ENCODE peak calls at places on chromosomes 6 and 20, in four cellular contexts. M, B, K and U are unnamed samples.

GRCh38 chr6:40918035-40918651 is 120.9 kb downstream of the UNC5CL start:
- DNase-seq in M (no peak), B (no peak), K (no peak), U (no peak)

GRCh38 chr6:147223751-147224150 is 19.5 kb downstream of the STXBP5 start:
- DNase-seq in M (no peak), B (no peak), K (no peak), U (no peak)

GRCh38 chr6:54909184-54909583 is 62.6 kb downstream of the FAM83B start:
- DNase-seq in M (no peak), K (no peak), B (no peak), U (no peak)

GRCh38 chr6:34546551-34547321 is 9.4 kb downstream of the SPDEF start:
- DNase-seq in K (peak), B (peak), M (no peak), U (no peak)

GRCh38 chr6:88650029-88650619 is 313.3 kb downstream of the RNGTT start:
- DNase-seq in B (no peak), M (peak), K (no peak), U (peak)

GRCh38 chr6:157143171-157143884 is 180.0 kb downstream of the TMEM242 start:
- DNase-seq in M (peak), B (no peak), K (no peak), U (no peak)

GRCh38 chr6:78487401-78487800 is 379.9 kb upstream of the IRAK1BP1 start:
- DNase-seq in B (no peak), K (no peak), M (peak), U (no peak)

GRCh38 chr6:49553353-49553752 is 2.9 kb downstream of the C6orf141 start:
- DNase-seq in M (peak), K (no peak), B (no peak), U (no peak)

GRCh38 chr6:54085526-54085925 is 25.7 kb upstream of the MLIP start:
- DNase-seq in B (no peak), M (peak), K (no peak), U (peak)

GRCh38 chr20:53021934-53022333 is 49.8 kb downstream of the TSHZ2 start:
- DNase-seq in K (no peak), B (no peak), M (peak), U (no peak)

GRCh38 chr20:20225325-20225724 is 142.6 kb upstream of the INSM1 start:
- DNase-seq in B (no peak), K (no peak), M (no peak), U (no peak)

GRCh38 chr6:148293181-148293995 is 49.2 kb upstream of the SASH1 start:
- DNase-seq in B (peak), K (no peak), M (no peak), U (no peak)

GRCh38 chr6:34146021-34146782 is at the start of gene GRM4:
- DNase-seq in B (peak), K (no peak), M (no peak), U (no peak)

GRCh38 chr6:23642849-23643248 is 483.2 kb upstream of the NRSN1 start:
- DNase-seq in B (no peak), M (no peak), K (no peak), U (no peak)

GRCh38 chr20:13009682-13010406 is 1.1 kb downstream of the SPTLC3 start:
- DNase-seq in B (no peak), K (no peak), M (peak), U (peak)

GRCh38 chr6:168155193-168155592 is 76.2 kb upstream of the FRMD1 start:
- DNase-seq in M (peak), B (no peak), K (no peak), U (no peak)

DNA sequence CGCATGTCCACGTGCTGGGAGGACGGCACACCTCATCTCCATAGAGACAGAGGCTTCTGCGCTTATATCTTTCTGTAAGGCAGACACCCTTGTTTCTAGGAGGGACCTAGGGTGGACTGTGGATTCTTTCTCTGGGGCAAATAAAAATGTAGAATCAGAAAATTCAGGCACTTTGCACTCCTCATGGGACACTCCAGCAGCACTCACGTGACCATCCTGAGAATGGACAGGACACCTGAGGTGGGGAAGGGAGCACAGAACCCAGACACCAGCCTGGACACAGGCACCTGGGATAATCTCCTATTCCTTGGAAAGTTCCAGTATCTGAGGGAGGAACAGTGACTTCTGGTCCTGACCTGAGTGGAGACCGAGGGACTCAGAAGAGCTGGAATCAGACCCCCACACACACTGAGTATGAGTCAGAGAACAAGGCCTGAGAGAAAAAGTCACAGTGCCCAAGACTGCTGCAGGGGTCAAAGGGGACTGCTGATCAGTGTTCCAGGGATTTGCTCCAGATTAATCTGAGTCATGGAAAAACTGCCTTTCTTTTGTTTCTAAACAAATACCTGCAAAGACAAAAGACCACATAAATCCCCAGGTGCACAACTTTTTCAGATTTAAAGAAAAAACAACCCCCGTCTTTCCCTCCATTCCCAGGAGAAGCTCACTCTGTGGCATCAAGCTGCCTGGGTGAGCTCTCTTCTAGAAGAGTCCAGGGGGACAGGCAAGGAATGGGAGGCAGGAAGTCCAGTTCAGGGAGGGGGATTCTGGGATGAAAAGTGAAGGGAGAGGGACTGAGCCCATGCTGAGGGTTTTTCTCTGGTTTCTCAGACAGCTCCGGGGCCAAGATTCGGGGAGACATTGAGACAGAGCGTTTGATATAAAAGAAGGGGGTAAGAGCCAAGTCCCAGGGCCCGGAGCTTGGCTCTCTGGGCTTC is 35.6 kb upstream of the MICB start:
- DNase-seq in M (peak), B (no peak), K (no peak), U (no peak)
- H3K4me3 ChIP-seq in M (no peak), B (peak), K (peak), U (no peak)

GRCh38 chr20:45346851-45347250 is 1.4 kb downstream of the SDC4 start:
- DNase-seq in B (no peak), K (no peak), M (no peak), U (no peak)
- TF ChIP-seq CTCF in B (no peak), K (no peak), M (no peak), U (no peak)

GRCh38 chr20:34403908-34404307 is 40.8 kb downstream of the ITCH start:
- DNase-seq in K (no peak), B (no peak), M (no peak), U (no peak)
- H3K4me3 ChIP-seq in K (no peak), B (no peak), M (no peak), U (no peak)

DNA sequence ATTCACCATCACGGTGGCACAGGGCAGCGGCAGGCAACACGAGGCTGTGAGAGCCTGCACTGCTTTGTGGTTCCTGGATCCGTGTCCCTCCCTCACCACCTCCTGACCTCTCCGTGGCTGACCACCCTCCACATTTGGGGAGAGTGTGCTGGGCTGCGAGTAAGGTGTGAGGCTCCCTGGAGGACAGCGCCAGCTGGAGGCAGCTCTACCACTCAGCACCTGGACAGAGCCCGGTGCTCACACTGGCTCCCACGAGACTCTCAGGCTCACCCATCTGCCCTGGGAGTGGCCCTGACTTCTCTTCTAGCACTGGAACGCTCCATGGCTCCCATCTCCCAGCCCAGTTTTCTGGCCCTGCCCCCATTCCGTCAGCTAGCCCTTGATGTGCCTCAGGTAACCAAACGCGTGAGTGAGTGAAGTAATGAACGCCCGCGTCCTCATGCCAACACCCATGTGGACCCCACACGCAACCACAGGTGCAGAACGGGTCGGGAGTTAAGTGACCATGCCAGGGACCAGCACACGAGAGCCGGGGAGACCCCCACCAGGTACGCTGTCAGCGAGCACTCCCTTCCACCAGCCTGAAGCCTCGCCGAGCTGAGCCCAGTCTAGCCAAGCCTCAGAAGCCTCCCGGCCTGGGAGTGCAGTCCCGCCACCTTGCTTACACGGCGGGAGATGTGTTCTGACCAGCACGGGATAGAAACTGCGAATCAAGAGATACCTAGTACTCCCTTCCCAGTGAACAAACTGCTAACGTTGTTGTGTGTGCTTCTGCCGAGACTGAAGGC is 137.2 kb downstream of the WDR27 start:
- DNase-seq in B (no peak), M (no peak), K (no peak), U (no peak)
- TF ChIP-seq CTCF in B (no peak), M (no peak), K (no peak), U (no peak)

GRCh38 chr6:1605822-1606532 is 3.7 kb upstream of the FOXC1 start:
- DNase-seq in K (no peak), B (no peak), M (no peak), U (no peak)
- H3K4me3 ChIP-seq in K (no peak), B (peak), M (no peak), U (no peak)

DNA sequence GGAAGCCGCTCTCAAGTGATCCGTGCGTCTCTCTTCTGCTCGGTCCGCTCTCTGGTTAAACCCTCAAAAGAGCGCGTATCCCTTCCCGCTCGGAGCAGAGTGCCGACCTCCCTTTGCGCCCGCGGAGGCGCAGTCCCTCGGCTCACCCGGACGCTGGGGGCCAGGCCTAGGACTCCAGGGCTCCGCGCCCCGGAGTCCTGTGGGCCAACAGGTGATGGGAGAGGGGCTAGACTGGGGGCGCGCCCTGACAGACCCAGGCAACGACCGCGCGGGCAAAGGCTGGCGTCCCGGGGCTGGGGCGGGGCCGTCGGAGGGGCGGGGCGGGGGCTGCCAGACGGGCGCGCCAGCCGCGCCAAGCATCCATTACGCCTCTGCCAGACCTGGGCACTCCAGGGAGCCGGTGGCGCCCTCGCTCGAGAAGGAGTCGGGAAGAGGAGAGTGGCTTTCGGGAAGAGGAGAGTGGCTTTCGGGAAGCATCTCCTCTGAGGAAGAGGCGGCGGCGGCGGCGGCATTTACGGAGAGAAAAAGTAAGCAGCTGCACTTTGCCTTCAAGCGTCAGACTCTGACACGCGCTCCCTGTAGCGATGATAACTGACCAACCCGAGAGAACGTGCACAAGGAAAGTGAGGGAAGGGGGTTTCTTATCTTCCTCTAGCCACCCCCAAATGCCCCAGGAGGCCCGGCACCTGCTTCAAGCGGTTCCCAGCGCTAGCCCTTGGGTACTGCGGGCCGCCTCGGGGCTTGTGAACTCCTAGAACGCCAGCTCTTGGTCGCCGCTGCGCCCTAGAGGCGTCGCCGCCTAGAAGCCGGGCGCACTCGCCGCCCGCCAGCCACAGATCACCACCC is 2.6 kb downstream of the EPHA7 start:
- DNase-seq in K (no peak), B (peak), M (no peak), U (no peak)
- TF ChIP-seq CTCF in K (no peak), B (no peak), M (no peak), U (no peak)

GRCh38 chr20:43799150-43799711 is 72.4 kb upstream of the GTSF1L start:
- DNase-seq in B (peak), K (no peak), M (peak), U (no peak)
- H3K4me3 ChIP-seq in B (no peak), K (no peak), M (no peak), U (no peak)

GRCh38 chr6:155154158-155154830 is 109.5 kb upstream of the CLDN20 start:
- DNase-seq in M (peak), B (no peak), K (no peak), U (peak)

GRCh38 chr6:155147958-155148663 is 115.7 kb upstream of the CLDN20 start:
- DNase-seq in B (peak), M (no peak), K (no peak), U (no peak)

GRCh38 chr6:155150967-155151671 is 112.7 kb upstream of the CLDN20 start:
- DNase-seq in M (no peak), K (no peak), B (no peak), U (no peak)

GRCh38 chr6:155155787-155156447 is 107.9 kb upstream of the CLDN20 start:
- DNase-seq in B (no peak), K (no peak), M (no peak), U (no peak)

DNA sequence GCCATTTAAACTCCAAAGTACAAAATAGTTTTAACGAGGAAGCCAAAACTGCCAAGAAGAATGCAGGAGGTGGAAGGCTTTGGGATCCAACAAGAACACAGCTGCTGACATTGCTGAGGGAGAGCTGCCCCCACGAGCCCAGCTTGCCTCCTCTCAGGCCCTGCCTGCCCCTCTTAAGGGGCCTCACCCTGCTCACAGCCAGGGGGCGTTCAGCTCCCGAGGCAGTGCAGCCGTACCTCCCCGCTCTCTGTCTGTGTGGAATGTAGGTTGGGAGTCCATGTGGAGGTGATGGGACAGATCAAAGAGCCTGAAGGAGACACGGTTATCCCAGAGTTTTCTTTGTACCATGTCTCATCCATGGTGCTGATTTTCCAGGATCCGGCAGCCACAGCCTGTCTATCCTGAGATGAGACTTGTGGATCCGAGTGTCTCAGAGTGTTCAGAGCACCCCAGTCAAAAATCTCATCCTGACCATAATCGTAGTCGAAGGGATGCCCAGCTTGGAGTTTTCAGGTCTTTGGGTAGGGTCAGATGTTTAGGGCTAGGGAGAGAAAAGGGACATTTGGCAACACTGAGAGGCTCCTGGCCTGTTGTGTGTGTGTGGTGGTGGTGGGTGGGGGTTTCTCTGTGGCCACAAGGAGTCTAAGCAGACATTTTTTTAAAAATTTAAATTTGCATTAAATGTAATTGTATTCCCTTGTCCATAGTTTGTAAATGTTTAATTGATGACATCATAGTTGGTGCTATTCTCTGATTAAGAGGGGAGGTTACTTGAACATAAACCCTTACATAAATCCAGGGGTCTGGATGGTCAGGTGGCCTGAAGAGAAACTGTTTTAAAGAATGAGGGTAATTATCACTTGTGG is 111.4 kb upstream of the CLDN20 start:
- DNase-seq in B (no peak), K (no peak), M (no peak), U (no peak)
- TF ChIP-seq CTCF in B (no peak), K (no peak), M (peak), U (peak)

GRCh38 chr6:139636391-139636790 is 261.9 kb upstream of the CITED2 start:
- DNase-seq in B (no peak), K (no peak), M (no peak), U (no peak)
- H3K4me3 ChIP-seq in B (no peak), K (no peak), M (no peak), U (no peak)

DNA sequence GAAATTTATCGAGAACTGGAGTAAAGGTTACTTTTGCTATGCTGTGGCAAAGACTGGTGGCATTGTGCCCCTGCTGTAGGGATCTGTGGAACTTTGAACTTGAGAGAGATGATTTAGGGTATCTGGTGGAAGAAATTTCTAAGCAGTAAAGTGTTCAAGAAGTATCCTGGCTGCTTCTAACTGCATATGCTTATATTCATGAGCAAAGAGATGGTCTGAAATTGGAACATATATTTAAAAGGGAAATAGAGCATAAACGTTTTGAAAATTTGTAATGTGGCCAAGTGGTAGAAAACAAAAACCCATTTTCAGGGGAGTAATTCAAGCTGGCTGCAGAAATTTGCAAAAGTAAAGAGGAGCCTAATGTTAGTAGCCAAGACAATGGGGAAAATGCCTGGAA is 12.3 kb upstream of the UFL1 start:
- DNase-seq in K (no peak), M (no peak), B (no peak), U (no peak)
- TF ChIP-seq CTCF in K (no peak), M (no peak), B (no peak), U (no peak)